ENCODE peak calls at places on chromosomes 12 and 14, in five cellular contexts. S is M059J, G is amygdala, J is D721Med, T is sigmoid colon. I is an unnamed sample.

GRCh38 chr14:29461131-29461530 is 466.5 kb downstream of the PRKD1 start:
- DNase-seq in J (no peak), S (no peak), T (no peak), G (no peak), I (no peak)

GRCh38 chr14:64729386-64730060 is 25.3 kb downstream of the PLEKHG3 start:
- DNase-seq in J (no peak), T (no peak), G (no peak), S (no peak), I (peak; percentile 68)

GRCh38 chr12:120361506-120362208 is 7.3 kb downstream of the MSI1 start:
- DNase-seq in S (peak; percentile 68), J (peak; percentile 86), G (peak; percentile 73), T (peak; percentile 82), I (peak; percentile 97)

GRCh38 chr14:38210587-38211257 is 3.0 kb downstream of the SSTR1 start:
- DNase-seq in J (no peak), T (no peak), G (no peak), S (no peak), I (no peak)

GRCh38 chr14:55974046-55974582 is 144.1 kb upstream of the PELI2 start:
- DNase-seq in S (no peak), G (no peak), T (no peak), J (no peak), I (no peak)

GRCh38 chr12:120468271-120468845 is 1.2 kb downstream of the SRSF9 start:
- DNase-seq in J (no peak), G (peak; percentile 22), T (peak; percentile 68), S (peak; percentile 70), I (no peak)

GRCh38 chr12:39798429-39798828 is 178.8 kb upstream of the ABCD2 start:
- DNase-seq in S (no peak), G (no peak), J (no peak), T (no peak), I (no peak)

GRCh38 chr12:90854136-90854689 is 100.8 kb downstream of the CCER1 start:
- DNase-seq in G (no peak), T (no peak), S (peak; percentile 50), J (no peak), I (no peak)

GRCh38 chr14:32559595-32559994 is 230.5 kb downstream of the AKAP6 start:
- DNase-seq in G (no peak), J (no peak), T (no peak), S (peak; percentile 13), I (no peak)

GRCh38 chr12:105469701-105470100 is 139.2 kb downstream of the C12orf75 start:
- DNase-seq in J (no peak), T (no peak), G (no peak), S (no peak), I (no peak)

GRCh38 chr12:59843260-59843843 is 247.5 kb downstream of the SLC16A7 start:
- DNase-seq in T (no peak), S (no peak), G (no peak), J (no peak), I (no peak)

GRCh38 chr12:133156125-133156690 is 25.1 kb upstream of the ZNF268 start:
- DNase-seq in J (no peak), T (no peak), G (no peak), S (no peak), I (no peak)

GRCh38 chr14:102481371-102481770 is 28.2 kb downstream of the ANKRD9 start:
- DNase-seq in S (no peak), T (peak; percentile 7), J (no peak), G (no peak), I (no peak)